ENCODE peak calls at places on chromosomes 13 and 19, in four cellular contexts. B is PC-9, R is GM23248, V is IMR-90. F is an unnamed sample. For H3K4me1, the result is how much of the 10 kb centered on the place peaks cover.

GRCh38 chr13:113641426-113641825 is 16.6 kb downstream of the ATP4B start:
- DNase-seq in B (no peak), R (no peak), V (no peak), F (no peak)

GRCh38 chr19:47284324-47284899 is 9.7 kb downstream of the INAFM1 start:
- DNase-seq in B (peak), R (peak), V (peak), F (peak)

GRCh38 chr13:101554420-101555125 is 102.1 kb downstream of the ITGBL1 start:
- DNase-seq in B (no peak), R (peak), V (no peak), F (no peak)

GRCh38 chr13:44402902-44403719 is 29.5 kb downstream of the SERP2 start:
- DNase-seq in B (peak), R (no peak), V (no peak), F (no peak)

GRCh38 chr13:38902551-38902950 is 88.1 kb downstream of the STOML3 start:
- DNase-seq in B (no peak), R (no peak), V (no peak), F (no peak)

GRCh38 chr13:48542581-48543341 is 9.9 kb upstream of the RCBTB2 start:
- DNase-seq in B (no peak), R (peak), V (peak), F (peak)

GRCh38 chr19:23523863-23524262 is 128.6 kb upstream of the ZNF91 start:
- DNase-seq in B (peak), R (no peak), V (no peak), F (no peak)

GRCh38 chr13:47901451-47901850 is 99.6 kb downstream of the SUCLA2 start:
- DNase-seq in B (peak), R (peak), V (peak), F (no peak)

GRCh38 chr13:20489185-20489820 is 36.4 kb downstream of the CRYL1 start:
- DNase-seq in B (peak), R (no peak), V (peak), F (no peak)

GRCh38 chr13:35712907-35713685 is 236.6 kb upstream of the MAB21L1 start:
- DNase-seq in B (peak), R (peak), V (peak), F (no peak)
- H2AFZ ChIP-seq in B (no peak), R (peak), V (peak), F (no peak)

DNA sequence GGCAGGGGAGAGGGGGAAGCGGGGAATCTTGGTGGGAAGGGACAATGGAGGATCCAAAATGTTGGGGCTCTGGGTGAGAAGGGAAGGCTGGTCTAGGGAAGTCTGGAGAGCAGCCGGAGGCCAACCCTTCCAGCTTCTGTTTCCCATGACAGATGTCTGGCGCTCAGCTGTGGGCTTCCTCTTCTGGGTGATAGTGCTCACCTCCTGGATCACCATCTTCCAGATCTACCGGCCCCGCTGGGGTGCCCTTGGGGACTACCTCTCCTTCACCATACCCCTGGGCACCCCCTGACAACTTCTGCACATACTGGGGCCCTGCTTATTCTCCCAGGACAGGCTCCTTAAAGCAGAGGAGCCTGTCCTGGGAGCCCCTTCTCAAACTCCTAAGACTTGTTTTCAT is 1.1 kb downstream of the PSENEN start:
- DNase-seq in B (no peak), R (no peak), V (no peak), F (no peak)
- H3K4me3 ChIP-seq in B (peak), R (peak), V (no peak), F (peak)

GRCh38 chr19:49773663-49774305 is 7.0 kb downstream of the AP2A1 start:
- DNase-seq in B (no peak), R (no peak), V (no peak), F (no peak)

GRCh38 chr19:49775742-49776370 is 9.1 kb downstream of the AP2A1 start:
- DNase-seq in B (no peak), R (no peak), V (no peak), F (no peak)

GRCh38 chr19:49774969-49775368 is 8.2 kb downstream of the AP2A1 start:
- DNase-seq in B (no peak), R (no peak), V (no peak), F (no peak)

GRCh38 chr19:49772850-49773432 is 6.1 kb downstream of the AP2A1 start:
- DNase-seq in B (no peak), R (no peak), V (no peak), F (no peak)

GRCh38 chr19:49776371-49776764 is 9.6 kb downstream of the AP2A1 start:
- DNase-seq in B (no peak), R (no peak), V (no peak), F (no peak)
- H3K4me1 ChIP-seq in B (under half), R (under half), V (under half), F (under half)

GRCh38 chr19:12825259-12826131 is 8.9 kb downstream of the RTBDN start:
- DNase-seq in B (no peak), R (peak), V (no peak), F (no peak)
- H2AFZ ChIP-seq in B (no peak), R (peak), V (peak), F (no peak)

DNA sequence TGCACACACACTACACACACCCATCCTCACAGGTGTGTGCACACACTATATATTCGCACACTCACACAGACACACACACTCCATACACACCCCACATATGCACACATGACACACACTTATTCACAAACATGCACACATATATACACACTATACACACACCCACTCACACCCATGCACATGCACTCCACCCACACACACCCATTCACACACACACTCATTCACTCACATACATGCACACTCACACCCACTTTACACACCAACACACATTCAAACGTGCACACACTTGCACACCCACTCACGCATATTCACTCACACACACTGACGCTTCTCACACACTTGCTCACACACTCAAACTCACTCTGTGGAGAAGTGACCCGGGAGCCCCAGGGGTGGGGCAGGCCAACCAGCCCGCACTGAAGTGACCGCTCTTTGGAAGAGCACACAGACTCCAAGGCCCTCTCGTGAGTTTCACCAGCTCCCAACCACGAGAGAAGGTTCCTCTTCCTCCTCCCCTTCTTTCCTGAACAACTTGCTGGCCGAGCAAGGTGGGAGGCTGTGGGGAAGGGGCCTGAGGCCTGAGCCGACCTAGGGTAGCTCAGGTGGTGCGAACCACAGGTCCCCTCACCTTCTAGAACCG is 86.1 kb upstream of the TM9SF2 start:
- DNase-seq in B (no peak), R (no peak), V (no peak), F (no peak)
- H3K4me3 ChIP-seq in B (no peak), R (no peak), V (no peak), F (no peak)

DNA sequence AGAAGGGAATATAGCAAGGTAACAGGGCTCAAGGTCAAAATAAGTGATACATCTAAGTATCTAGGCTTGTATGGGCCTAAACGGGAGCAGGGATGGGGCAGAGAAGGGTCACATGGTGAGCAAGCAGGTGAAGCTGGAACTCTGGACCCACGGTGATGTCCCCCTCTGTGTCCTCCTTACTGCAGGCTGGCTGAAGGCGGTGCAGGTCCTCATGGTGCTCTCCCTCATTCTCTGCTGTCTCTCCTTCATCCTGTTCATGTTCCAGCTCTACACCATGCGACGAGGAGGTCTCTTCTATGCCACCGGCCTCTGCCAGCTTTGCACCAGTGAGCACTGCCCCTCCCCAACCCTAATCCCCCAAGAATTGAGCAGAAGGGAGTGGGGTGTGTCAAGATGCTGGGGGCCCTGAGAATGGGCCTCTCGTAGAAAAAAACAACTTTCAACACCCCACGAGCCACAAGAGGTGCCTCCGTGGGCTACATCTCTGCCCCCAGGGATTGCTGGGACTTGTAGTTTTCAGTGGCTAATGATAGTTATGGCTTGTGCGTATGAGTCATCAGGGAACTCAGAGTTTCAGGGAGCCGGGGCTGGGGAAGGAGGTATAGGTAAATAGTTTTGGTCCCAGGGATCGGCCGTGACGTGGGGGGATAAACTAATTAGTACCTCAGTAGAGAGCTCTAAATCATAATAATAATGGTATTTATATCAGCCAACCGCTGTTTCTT is 4.0 kb downstream of the EMP3 start:
- DNase-seq in B (no peak), R (peak), V (peak), F (peak)
- H3K4me1 ChIP-seq in B (under half), R (under half), V (under half), F (half or more)

GRCh38 chr13:24184855-24185254 is 24.3 kb downstream of the SPATA13 start:
- DNase-seq in B (no peak), R (no peak), V (no peak), F (no peak)

GRCh38 chr13:24184265-24184841 is 23.8 kb downstream of the SPATA13 start:
- DNase-seq in B (no peak), R (no peak), V (no peak), F (no peak)

GRCh38 chr13:24183741-24184182 is 23.2 kb downstream of the SPATA13 start:
- DNase-seq in B (no peak), R (no peak), V (no peak), F (no peak)

GRCh38 chr13:24187185-24187584 is 26.7 kb downstream of the SPATA13 start:
- DNase-seq in B (no peak), R (peak), V (peak), F (no peak)

DNA sequence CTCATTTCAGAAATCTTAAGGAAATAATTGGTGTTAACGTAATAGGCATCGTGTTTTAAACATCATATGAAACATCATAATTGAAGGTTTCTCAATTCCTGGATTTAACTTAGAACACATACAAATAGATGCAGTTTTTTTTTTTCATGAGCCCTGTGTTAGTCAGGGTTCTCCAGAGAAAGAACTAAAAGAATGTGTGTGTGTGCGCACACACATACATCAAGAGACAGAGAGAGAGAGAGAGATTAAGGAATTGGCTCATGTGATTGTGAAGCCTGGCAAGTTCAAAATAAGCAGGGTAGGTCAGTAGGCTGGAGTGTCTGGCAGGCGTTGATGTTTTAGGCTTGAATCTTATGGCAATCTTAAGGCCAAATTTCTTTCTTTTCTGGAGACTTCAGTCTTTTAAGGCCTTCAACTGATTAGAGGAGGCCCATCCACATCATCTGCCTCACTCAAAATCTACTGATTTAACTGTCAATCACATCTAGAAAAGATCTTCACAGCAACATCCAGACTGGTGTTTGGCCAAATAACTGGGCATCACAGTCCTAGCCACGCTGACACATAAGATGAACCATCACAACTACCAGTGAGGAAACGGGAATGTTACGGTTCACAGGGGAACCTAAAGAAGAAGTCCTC is 25.2 kb downstream of the SPATA13 start:
- DNase-seq in B (no peak), R (peak), V (peak), F (no peak)
- H2AFZ ChIP-seq in B (no peak), R (no peak), V (no peak), F (no peak)

DNA sequence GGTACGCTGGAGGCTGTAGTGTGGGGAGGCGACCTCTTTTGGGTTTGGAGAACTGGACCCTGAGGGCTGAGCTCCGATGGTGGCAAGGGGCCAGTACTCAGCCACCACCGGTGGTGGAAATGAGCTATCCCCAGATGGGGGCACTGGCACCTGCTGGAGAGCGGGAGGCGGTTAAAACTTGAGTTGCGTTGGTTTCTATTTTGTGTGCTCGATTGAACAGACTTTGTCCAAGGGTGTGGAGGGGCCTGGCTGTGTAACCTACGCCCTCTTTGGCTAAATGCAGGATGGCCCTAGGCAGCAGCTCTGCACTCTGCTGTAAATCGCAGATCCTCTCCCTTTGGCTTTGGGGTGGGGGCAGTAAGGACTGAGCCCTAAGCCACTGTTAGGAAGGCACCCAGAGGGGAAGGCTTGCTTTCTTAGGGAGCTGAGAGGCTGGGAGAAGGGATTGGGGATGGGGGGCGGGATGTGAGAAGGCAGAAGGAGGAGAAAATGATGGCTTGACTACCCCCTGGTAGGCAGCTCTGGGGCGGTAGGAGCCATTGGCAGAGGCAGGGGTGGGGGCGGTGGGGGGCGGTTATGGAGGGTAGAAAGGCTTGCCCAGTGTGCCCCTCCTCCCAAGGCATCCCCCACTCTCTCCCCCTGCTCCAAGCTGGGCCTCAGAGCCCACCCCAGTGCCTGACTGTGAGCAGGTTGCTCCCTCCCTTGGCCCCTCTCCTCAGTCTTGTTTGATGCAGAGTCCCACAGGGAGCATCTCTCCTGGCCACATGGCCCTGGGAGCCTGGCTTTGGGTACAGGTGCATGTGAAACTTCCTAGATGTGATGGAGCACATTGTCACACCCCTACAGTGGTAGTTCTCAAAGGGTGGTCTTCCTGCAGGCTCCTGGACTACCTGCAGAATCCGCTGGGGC is 5.0 kb downstream of the VSTM2B start:
- DNase-seq in B (no peak), R (no peak), V (no peak), F (no peak)
- H3K4me3 ChIP-seq in B (no peak), R (no peak), V (no peak), F (no peak)

F was measured in DND-41.